ENCODE peak calls at places on chromosomes 4 and X, in ten cellular contexts. Y, Z, M, E, P, U, D, G, H and X are unnamed samples. For H3K4me1, the result is how much of the 10 kb centered on the place peaks cover.

GRCh38 chr4:101089168-101089567 is 258.2 kb downstream of the PPP3CA start:
- DNase-seq in Y (no peak), Z (no peak), M (no peak), E (no peak), P (no peak), U (no peak), D (no peak), G (no peak), H (no peak), X (no peak)

GRCh38 chr4:181647396-181648107 is 595.6 kb upstream of the TENM3 start:
- DNase-seq in Y (no peak), Z (no peak), M (no peak), E (no peak), P (no peak), U (no peak), D (no peak), G (no peak), H (no peak), X (no peak)

GRCh38 chr4:86778169-86778568 is 71.0 kb downstream of the SLC10A6 start:
- DNase-seq in Y (peak), Z (no peak), M (no peak), E (no peak), P (no peak), U (no peak), D (no peak), G (no peak), H (no peak), X (no peak)

GRCh38 chrX:115582871-115583729 is 22.1 kb downstream of the PLS3 start:
- DNase-seq in Y (peak), Z (no peak), M (no peak), E (no peak), P (no peak), U (no peak), D (no peak), G (no peak), H (no peak), X (peak)

GRCh38 chr4:28287837-28288236 is 1427.2 kb downstream of the STIM2 start:
- DNase-seq in Y (peak), Z (no peak), M (no peak), E (peak), P (no peak), U (no peak), D (no peak), G (no peak), H (no peak), X (peak)

GRCh38 chr4:161881370-161881769 is 282.4 kb downstream of the FSTL5 start:
- DNase-seq in Y (no peak), Z (no peak), M (no peak), E (no peak), P (no peak), U (no peak), D (no peak), G (no peak), H (no peak), X (no peak)

GRCh38 chr4:145824469-145824868 is 114.2 kb downstream of the ZNF827 start:
- DNase-seq in Y (no peak), Z (no peak), M (no peak), E (no peak), P (no peak), U (no peak), D (no peak), G (no peak), H (no peak), X (no peak)

GRCh38 chr4:134490863-134491262 is 289.3 kb upstream of the PABPC4L start:
- DNase-seq in Y (no peak), Z (no peak), M (no peak), E (no peak), P (no peak), U (no peak), D (no peak), G (no peak), H (no peak), X (no peak)

GRCh38 chrX:119410027-119410819 is 11.1 kb downstream of the SLC25A43 start:
- DNase-seq in Y (peak), Z (no peak), M (peak), E (peak), P (peak), U (no peak), D (peak), G (peak), H (peak), X (no peak)

GRCh38 chrX:106039920-106040319 is 1.4 kb upstream of the SERPINA7 start:
- DNase-seq in Y (no peak), Z (no peak), M (no peak), E (no peak), P (peak), U (no peak), D (no peak), G (no peak), H (no peak), X (peak)

GRCh38 chr4:39427477-39428119 is 20.9 kb downstream of the KLB start:
- DNase-seq in Y (no peak), Z (no peak), M (no peak), E (no peak), P (no peak), U (no peak), D (no peak), G (no peak), H (no peak), X (no peak)

GRCh38 chr4:164440196-164440595 is 313.7 kb upstream of the SMIM31 start:
- DNase-seq in Y (no peak), Z (no peak), M (no peak), E (no peak), P (no peak), U (no peak), D (no peak), G (no peak), H (no peak), X (no peak)

GRCh38 chr4:94582517-94582916 is 130.8 kb downstream of the PDLIM5 start:
- DNase-seq in Y (no peak), Z (no peak), M (no peak), E (no peak), P (no peak), U (no peak), D (no peak), G (no peak), H (no peak), X (peak)

DNA sequence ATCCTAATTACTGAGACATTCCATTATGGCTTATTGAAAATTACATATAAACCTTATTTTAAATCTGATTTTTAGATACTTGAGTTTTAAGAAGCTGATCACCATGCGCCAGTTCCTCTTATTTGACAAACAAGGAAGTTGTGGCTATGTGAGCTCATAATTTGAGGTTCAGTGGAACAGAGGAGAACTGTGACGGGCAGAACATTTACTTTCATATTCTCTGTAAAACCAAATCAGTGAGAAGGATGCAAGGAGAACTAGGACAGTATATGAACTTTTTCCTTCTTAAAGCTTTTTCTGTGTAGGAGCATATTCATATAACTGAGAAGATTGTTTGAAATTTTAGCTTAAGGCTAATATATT is 25.3 kb downstream of the STIM2 start:
- DNase-seq in Y (no peak), Z (peak), M (no peak), E (no peak), P (no peak), U (no peak), D (no peak), G (no peak), H (no peak), X (no peak)
- H3K4me1 ChIP-seq in Y (under half), Z (half or more), M (under half), E (under half), P (under half), U (under half), D (under half), G (under half), H (half or more), X (under half)

DNA sequence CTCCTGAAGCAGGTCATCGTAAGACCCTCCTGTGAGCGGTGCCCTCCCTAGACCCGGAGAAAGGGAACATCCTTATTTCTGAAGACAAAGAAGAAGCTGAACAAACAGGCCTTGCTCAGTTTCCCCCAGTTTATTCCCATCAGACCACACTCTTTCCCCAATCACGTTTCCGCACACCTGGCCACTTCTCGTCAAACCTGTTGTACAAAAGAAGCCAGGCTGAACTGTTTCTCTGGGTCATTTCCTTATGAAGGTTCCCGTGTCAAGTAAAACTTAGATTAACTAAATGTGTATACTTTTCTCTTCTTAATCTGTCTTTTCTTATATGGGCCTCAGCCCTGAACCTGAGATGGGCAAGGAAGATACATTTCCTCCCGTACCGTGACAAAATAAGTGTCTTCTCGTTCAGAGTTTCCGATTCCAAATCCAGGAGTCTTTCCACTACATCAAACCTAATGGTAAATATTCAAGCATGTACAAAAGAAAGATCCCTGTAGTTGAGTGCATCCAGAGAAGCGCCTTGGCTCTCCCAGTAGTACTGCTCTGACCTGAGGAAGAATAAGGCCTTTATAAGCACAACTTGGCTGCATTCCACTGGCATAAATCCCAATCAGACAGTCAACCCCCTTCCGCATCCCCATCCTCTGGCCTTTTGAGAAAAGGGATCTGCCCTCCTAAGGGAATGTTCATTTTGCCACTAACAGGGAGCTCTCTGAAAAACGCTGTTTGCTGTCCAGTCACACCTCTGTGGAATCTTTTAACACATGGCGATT is 111.7 kb upstream of the ENPP6 start:
- DNase-seq in Y (no peak), Z (no peak), M (no peak), E (no peak), P (no peak), U (no peak), D (peak), G (no peak), H (no peak), X (peak)
- H3K4me1 ChIP-seq in Y (under half), Z (under half), M (under half), E (under half), P (under half), U (under half), D (under half), G (under half), H (under half), X (under half)

GRCh38 chr4:15774020-15774420 is 4.1 kb upstream of the CD38 start:
- DNase-seq in Y (no peak), Z (no peak), M (no peak), E (peak), P (no peak), U (no peak), D (no peak), G (no peak), H (no peak), X (no peak)
- H3K4me1 ChIP-seq in Y (under half), Z (under half), M (under half), E (under half), P (under half), U (under half), D (under half), G (under half), H (under half), X (under half)

DNA sequence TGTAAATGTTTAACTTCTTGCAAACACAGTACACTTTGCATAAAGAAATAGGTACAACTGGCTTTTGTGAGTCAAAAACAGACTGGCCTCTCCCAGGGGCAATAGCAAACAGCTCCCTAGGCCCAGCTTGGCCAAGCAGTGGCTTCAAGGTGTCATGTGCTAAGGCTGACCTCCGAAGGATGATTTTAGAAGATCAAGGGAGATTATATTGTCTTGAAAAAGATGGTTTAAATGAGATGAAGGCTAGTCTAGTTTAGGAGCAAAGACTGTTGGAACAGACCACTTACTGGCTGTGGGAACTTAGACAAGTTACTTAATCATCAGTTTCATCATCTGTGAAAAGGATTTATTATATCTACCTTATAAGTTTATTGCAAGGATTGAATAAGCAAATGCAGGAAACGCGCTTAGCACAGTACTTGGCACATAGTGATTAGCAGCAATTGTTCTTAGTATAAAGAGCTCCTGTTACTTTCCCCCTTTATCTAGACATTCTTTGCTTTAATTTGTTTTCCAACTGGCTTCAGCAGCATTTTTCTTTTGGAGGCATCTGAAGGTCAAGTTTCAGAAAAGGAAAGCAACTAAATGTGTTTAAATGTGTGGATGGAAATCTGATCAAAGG is 17.2 kb downstream of the ANXA3 start:
- DNase-seq in Y (no peak), Z (no peak), M (no peak), E (no peak), P (peak), U (no peak), D (no peak), G (no peak), H (no peak), X (no peak)
- H3K4me1 ChIP-seq in Y (under half), Z (under half), M (under half), E (half or more), P (under half), U (half or more), D (under half), G (under half), H (under half), X (under half)

DNA sequence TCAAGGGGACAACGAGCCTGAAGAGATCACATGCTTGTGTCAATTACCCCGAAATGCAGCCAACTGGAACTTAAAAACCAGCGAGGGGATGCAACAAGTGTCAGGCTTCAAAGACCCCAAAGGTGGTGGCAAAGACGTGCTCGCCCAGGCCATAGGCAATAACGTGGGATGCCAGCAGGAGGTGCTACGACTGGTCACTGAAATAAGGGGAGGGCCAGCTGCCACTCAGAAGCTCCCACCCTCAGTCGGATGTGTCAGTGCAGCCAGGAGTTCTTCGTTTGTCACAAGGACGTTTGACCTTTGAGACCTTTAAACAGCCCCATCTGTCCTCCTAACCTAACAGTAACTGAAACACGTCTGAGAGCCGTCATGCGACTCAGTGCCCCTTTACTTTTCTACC is 556.8 kb upstream of the PCDH10 start:
- DNase-seq in Y (no peak), Z (no peak), M (no peak), E (no peak), P (peak), U (no peak), D (no peak), G (no peak), H (no peak), X (no peak)
- H3K4me1 ChIP-seq in Y (under half), Z (under half), M (under half), E (under half), P (under half), U (under half), D (under half), G (under half), H (under half), X (under half)

GRCh38 chr4:3303840-3304715 is 11.3 kb downstream of the RGS12 start:
- DNase-seq in Y (no peak), Z (no peak), M (peak), E (no peak), P (no peak), U (no peak), D (no peak), G (peak), H (peak), X (no peak)
- H3K4me1 ChIP-seq in Y (under half), Z (half or more), M (under half), E (under half), P (under half), U (half or more), D (half or more), G (under half), H (half or more), X (under half)